ENCODE peak calls at places on chromosome 16, in nine cellular contexts. C is AG04450; Q is NCI-H774; K is CD4-positive, alpha-beta T cell; R is T-cell; F is T-helper 17 cell; Y is effector CD4-positive, alpha-beta T cell; P is memory B cell; J is SK-N-SH. I is an unnamed sample.

GRCh38 chr16:50594332-50595260 is 46.4 kb downstream of the NKD1 start:
- DNase-seq in Q (no peak), K (no peak), F (no peak), C (no peak), P (no peak), J (no peak), R (no peak), Y (no peak), I (no peak)

GRCh38 chr16:30186782-30187555 is 3.6 kb downstream of the CORO1A start:
- DNase-seq in Q (no peak), Y (peak; percentile 89), K (peak; percentile 93), F (peak; percentile 77), R (peak; percentile 84), C (no peak), P (peak; percentile 90), J (peak; percentile 45), I (peak; percentile 78)

GRCh38 chr16:84687715-84688114 is 12.1 kb upstream of the USP10 start:
- DNase-seq in K (no peak), R (no peak), P (no peak), C (peak; percentile 67), Q (no peak), F (no peak), J (no peak), Y (no peak), I (no peak)

GRCh38 chr16:88651276-88651988 is 579 bp upstream of the CYBA start:
- DNase-seq in Y (peak; percentile 60), Q (no peak), C (no peak), P (peak; percentile 73), J (peak; percentile 65), F (peak; percentile 56), R (peak; percentile 77), K (peak; percentile 65), I (peak; percentile 55)

GRCh38 chr16:57591870-57592485 is 36.5 kb upstream of the ADGRG1 start:
- DNase-seq in F (no peak), Q (no peak), R (no peak), K (no peak), J (no peak), C (no peak), P (no peak), Y (no peak), I (no peak)

GRCh38 chr16:50473375-50473945 is 74.7 kb upstream of the NKD1 start:
- DNase-seq in F (no peak), K (no peak), Y (no peak), C (no peak), J (no peak), R (no peak), Q (no peak), P (no peak), I (no peak)

GRCh38 chr16:47056704-47057630 is 83.5 kb upstream of the DNAJA2 start:
- DNase-seq in P (no peak), J (no peak), C (no peak), R (no peak), F (no peak), Q (no peak), K (no peak), Y (no peak), I (no peak)

GRCh38 chr16:78673157-78673556 is 573.7 kb downstream of the WWOX start:
- DNase-seq in K (no peak), Q (no peak), R (no peak), P (no peak), F (no peak), C (no peak), Y (no peak), J (no peak), I (no peak)

GRCh38 chr16:3059041-3059722 is 6.3 kb upstream of the IL32 start:
- DNase-seq in K (peak; percentile 90), F (peak; percentile 84), Q (peak; percentile 50), C (peak; percentile 33), J (peak; percentile 99), Y (peak; percentile 80), P (peak; percentile 91), R (peak; percentile 87), I (peak; percentile 81)

GRCh38 chr16:62978451-62978850 is 942.2 kb upstream of the CDH8 start:
- DNase-seq in Q (no peak), R (no peak), F (no peak), K (no peak), P (no peak), Y (no peak), C (no peak), J (no peak), I (no peak)

GRCh38 chr16:351804-352520 is 561 bp downstream of the AXIN1 start:
- DNase-seq in P (no peak), F (peak; percentile 44), C (no peak), Y (peak; percentile 34), R (peak; percentile 26), K (no peak), Q (no peak), J (no peak), I (no peak)

GRCh38 chr16:84479716-84480450 is 24.6 kb downstream of the MEAK7 start:
- DNase-seq in J (no peak), C (no peak), Q (no peak), K (no peak), F (no peak), P (no peak), R (no peak), Y (no peak), I (no peak)

GRCh38 chr16:12458591-12459400 is 344.9 kb downstream of the CPPED1 start:
- DNase-seq in P (no peak), Y (no peak), K (peak; percentile 46), F (no peak), J (no peak), Q (no peak), C (no peak), R (peak; percentile 18), I (peak; percentile 7)

GRCh38 chr16:1809281-1809801 is 15.8 kb upstream of the IGFALS start:
- DNase-seq in J (no peak), Q (no peak), F (no peak), R (no peak), C (no peak), P (no peak), K (no peak), Y (no peak), I (no peak)

GRCh38 chr16:80985611-80986010 is 21.1 kb downstream of the CMC2 start:
- DNase-seq in Y (no peak), J (no peak), K (no peak), Q (no peak), P (no peak), F (no peak), R (no peak), C (no peak), I (no peak)

GRCh38 chr16:19618876-19619275 is 63.4 kb downstream of the VPS35L start:
- DNase-seq in J (no peak), P (no peak), C (no peak), F (no peak), K (no peak), Q (no peak), R (no peak), Y (no peak), I (no peak)

GRCh38 chr16:81535679-81536360 is 91.2 kb downstream of the CMIP start:
- DNase-seq in C (no peak), K (no peak), R (no peak), J (no peak), F (no peak), P (no peak), Y (no peak), Q (no peak), I (no peak)

GRCh38 chr16:78693496-78693895 is 594.0 kb downstream of the WWOX start:
- DNase-seq in K (no peak), R (no peak), J (no peak), P (no peak), Y (no peak), Q (no peak), C (no peak), F (no peak), I (no peak)

GRCh38 chr16:11576427-11577289 is 10.1 kb downstream of the LITAF start:
- DNase-seq in C (no peak), R (no peak), Y (no peak), F (no peak), J (peak; percentile 55), K (no peak), P (peak; percentile 33), Q (no peak), I (no peak)

GRCh38 chr16:29124828-29125227 is 140.0 kb downstream of the LAT start:
- DNase-seq in C (no peak), K (no peak), Y (no peak), P (no peak), Q (no peak), R (no peak), F (no peak), J (no peak), I (no peak)

GRCh38 chr16:11514283-11514682 is 72.4 kb downstream of the LITAF start:
- DNase-seq in K (no peak), C (no peak), F (no peak), Q (no peak), Y (no peak), R (no peak), P (no peak), J (no peak), I (no peak)

GRCh38 chr16:23920446-23920845 is 84.7 kb downstream of the PRKCB start:
- DNase-seq in Q (no peak), P (no peak), K (no peak), C (no peak), Y (no peak), F (no peak), J (no peak), R (no peak), I (no peak)

GRCh38 chr16:1044515-1045362 is 27.8 kb upstream of the SSTR5 start:
- DNase-seq in R (no peak), C (no peak), Y (no peak), P (no peak), K (no peak), J (no peak), Q (no peak), F (no peak), I (no peak)

GRCh38 chr16:1407749-1408148 is 6.8 kb downstream of the UNKL start:
- DNase-seq in J (peak; percentile 53), F (no peak), Q (no peak), P (no peak), R (no peak), Y (no peak), C (no peak), K (no peak), I (no peak)

GRCh38 chr16:3467920-3468319 is 24.4 kb downstream of the NAA60 start:
- DNase-seq in P (no peak), C (no peak), Q (no peak), J (no peak), F (no peak), R (no peak), Y (no peak), K (no peak), I (no peak)

GRCh38 chr16:48194828-48195566 is 39.2 kb upstream of the ABCC12 start:
- DNase-seq in P (no peak), C (peak; percentile 7), Y (no peak), J (no peak), Q (peak; percentile 39), F (no peak), K (no peak), R (no peak), I (no peak)

GRCh38 chr16:66135376-66135775 is 231.1 kb upstream of the CDH5 start:
- DNase-seq in K (no peak), Y (no peak), P (no peak), R (no peak), J (no peak), F (no peak), C (no peak), Q (no peak), I (no peak)

GRCh38 chr16:30998852-30999761 is 11.3 kb downstream of the STX1B start:
- DNase-seq in C (no peak), F (no peak), K (no peak), J (no peak), Y (no peak), R (no peak), P (no peak), Q (no peak), I (no peak)

GRCh38 chr16:85750021-85750826 is 672 bp downstream of the C16orf74 start:
- DNase-seq in Q (no peak), Y (no peak), P (peak; percentile 47), C (no peak), R (no peak), J (peak; percentile 76), F (no peak), K (no peak), I (no peak)

GRCh38 chr16:47927330-47927729 is 228.5 kb downstream of the ABCC12 start:
- DNase-seq in F (no peak), R (no peak), C (no peak), K (no peak), Y (no peak), Q (no peak), P (no peak), J (no peak), I (no peak)

GRCh38 chr16:60771138-60771537 is 1265.1 kb downstream of the CDH8 start:
- DNase-seq in Y (no peak), J (no peak), R (no peak), K (no peak), Q (no peak), C (no peak), P (no peak), F (no peak), I (no peak)

I was measured in stimulated activated CD8-positive, alpha-beta memory T cell treated with anti-CD3 and anti-CD28 coated beads, Interleukin-7, amount 100 ng/mL, for 4 hours.